ENCODE peak calls at places on chromosome 9, in six cellular contexts. Q is HL-60, O is upper lobe of left lung, H is lung, L is sigmoid colon, D is DND-41. M is an unnamed sample.

GRCh38 chr9:86966852-86967511 is 19.7 kb upstream of the GAS1 start:
- DNase-seq in Q (no peak), O (no peak), H (no peak), L (peak; percentile 83), D (no peak), M (no peak)

GRCh38 chr9:108813951-108814601 is 41.7 kb downstream of the ACTL7B start:
- DNase-seq in Q (no peak), O (no peak), H (no peak), L (no peak), D (no peak), M (no peak)

GRCh38 chr9:136694163-136694864 is 7.1 kb upstream of the AGPAT2 start:
- DNase-seq in Q (no peak), O (peak; percentile 78), H (peak; percentile 76), L (no peak), D (peak; percentile 9), M (no peak)

GRCh38 chr9:92294297-92294676 is 790 bp upstream of the IARS1 start:
- DNase-seq in Q (no peak), O (no peak), H (no peak), L (peak; percentile 60), D (peak; percentile 19), M (no peak)

GRCh38 chr9:126956929-126957686 is 42.5 kb downstream of the RALGPS1 start:
- DNase-seq in Q (no peak), O (no peak), H (no peak), L (no peak), D (no peak), M (no peak)

GRCh38 chr9:112867275-112867991 is 23.2 kb downstream of the SLC46A2 start:
- DNase-seq in Q (no peak), O (peak; percentile 77), H (peak; percentile 85), L (no peak), D (peak; percentile 10), M (no peak)

GRCh38 chr9:18596920-18597319 is 123.0 kb downstream of the ADAMTSL1 start:
- DNase-seq in Q (no peak), O (no peak), H (no peak), L (no peak), D (no peak), M (no peak)

GRCh38 chr9:99272866-99273265 is 50.8 kb downstream of the SEC61B start:
- DNase-seq in Q (no peak), O (no peak), H (no peak), L (no peak), D (no peak), M (no peak)

GRCh38 chr9:120110520-120110919 is 469.4 kb downstream of the CDK5RAP2 start:
- DNase-seq in Q (no peak), O (no peak), H (no peak), L (no peak), D (no peak), M (no peak)

GRCh38 chr9:91035825-91036208 is 234.2 kb downstream of the SYK start:
- DNase-seq in Q (no peak), O (no peak), H (no peak), L (no peak), D (no peak), M (no peak)

GRCh38 chr9:95477885-95478790 is 38.6 kb downstream of the PTCH1 start:
- DNase-seq in Q (no peak), O (no peak), H (no peak), L (no peak), D (no peak), M (no peak)

GRCh38 chr9:6931913-6932312 is 174.1 kb downstream of the KDM4C start:
- DNase-seq in Q (no peak), O (peak; percentile 51), H (no peak), L (no peak), D (no peak), M (no peak)

GRCh38 chr9:123329329-123329955 is 26.6 kb upstream of the CRB2 start:
- DNase-seq in Q (peak; percentile 73), O (peak; percentile 67), H (peak; percentile 47), L (no peak), D (no peak), M (no peak)

GRCh38 chr9:37974506-37975173 is 70.7 kb upstream of the SLC25A51 start:
- DNase-seq in Q (no peak), O (no peak), H (no peak), L (no peak), D (no peak), M (no peak)

GRCh38 chr9:114404531-114404930 is 16.7 kb upstream of the AKNA start:
- DNase-seq in Q (no peak), O (no peak), H (no peak), L (no peak), D (no peak), M (no peak)

GRCh38 chr9:17669206-17669605 is 90.3 kb downstream of the SH3GL2 start:
- DNase-seq in Q (no peak), O (no peak), H (no peak), L (no peak), D (no peak), M (no peak)

GRCh38 chr9:130539473-130540223 is 39.7 kb upstream of the FUBP3 start:
- DNase-seq in Q (no peak), O (no peak), H (no peak), L (no peak), D (no peak), M (no peak)

GRCh38 chr9:126665696-126666035 is 51.9 kb downstream of the LMX1B start:
- DNase-seq in Q (no peak), O (no peak), H (no peak), L (no peak), D (no peak), M (no peak)

GRCh38 chr9:126499005-126499910 is 114.5 kb upstream of the LMX1B start:
- DNase-seq in Q (no peak), O (no peak), H (peak; percentile 41), L (peak; percentile 60), D (no peak), M (no peak)

GRCh38 chr9:81595887-81596558 is 93.3 kb downstream of the TLE1 start:
- DNase-seq in Q (no peak), O (no peak), H (no peak), L (no peak), D (no peak), M (no peak)

GRCh38 chr9:138028596-138028995 is 151.0 kb downstream of the CACNA1B start:
- DNase-seq in Q (no peak), O (no peak), H (no peak), L (no peak), D (no peak), M (no peak)

GRCh38 chr9:33443047-33443446 is 4.3 kb downstream of the AQP3 start:
- DNase-seq in Q (no peak), O (no peak), H (no peak), L (no peak), D (no peak), M (no peak)

GRCh38 chr9:77307166-77307565 is 129.8 kb downstream of the VPS13A start:
- DNase-seq in Q (no peak), O (no peak), H (no peak), L (no peak), D (no peak), M (no peak)

GRCh38 chr9:131289301-131290038 is at the start of gene PLPP7:
- DNase-seq in Q (no peak), O (no peak), H (no peak), L (peak; percentile 89), D (no peak), M (no peak)

GRCh38 chr9:135334953-135335460 is 144.6 kb upstream of the PPP1R26 start:
- DNase-seq in Q (no peak), O (peak; percentile 9), H (no peak), L (no peak), D (no peak), M (peak; percentile 47)

GRCh38 chr9:128414461-128414860 is 6.2 kb upstream of the CERCAM start:
- DNase-seq in Q (no peak), O (no peak), H (no peak), L (no peak), D (no peak), M (no peak)

GRCh38 chr9:70297141-70297540 is 38.4 kb downstream of the SMC5 start:
- DNase-seq in Q (no peak), O (no peak), H (no peak), L (no peak), D (no peak), M (no peak)

GRCh38 chr9:127898433-127899199 is 787 bp downstream of the ST6GALNAC6 start:
- DNase-seq in Q (no peak), O (no peak), H (no peak), L (peak; percentile 85), D (no peak), M (no peak)

GRCh38 chr9:131704195-131704983 is 35.5 kb downstream of the RAPGEF1 start:
- DNase-seq in Q (no peak), O (no peak), H (no peak), L (no peak), D (no peak), M (no peak)

GRCh38 chr9:32468740-32469139 is 57.3 kb downstream of the RIGI start:
- DNase-seq in Q (peak; percentile 26), O (no peak), H (no peak), L (no peak), D (no peak), M (no peak)

GRCh38 chr9:16553869-16554540 is 316.5 kb downstream of the BNC2 start:
- DNase-seq in Q (no peak), O (no peak), H (no peak), L (no peak), D (no peak), M (no peak)

GRCh38 chr9:37486616-37487544 is 1.1 kb downstream of the POLR1E start:
- DNase-seq in Q (no peak), O (no peak), H (no peak), L (peak; percentile 86), D (peak; percentile 25), M (peak; percentile 24)

GRCh38 chr9:90423661-90424193 is 218.9 kb downstream of the DIRAS2 start:
- DNase-seq in Q (no peak), O (no peak), H (no peak), L (no peak), D (no peak), M (no peak)

GRCh38 chr9:110140276-110140675 is 67.7 kb downstream of the C9orf152 start:
- DNase-seq in Q (no peak), O (no peak), H (no peak), L (no peak), D (no peak), M (no peak)
- TF ChIP-seq CTCF in Q (no peak), O (no peak), H (no peak), L (no peak), D (no peak), M (no peak)

GRCh38 chr9:134168731-134169130 is 4.4 kb upstream of the RNU6ATAC start:
- DNase-seq in Q (no peak), O (no peak), H (no peak), L (no peak), D (no peak), M (no peak)
- TF ChIP-seq CTCF in Q (peak; percentile 29), O (no peak), H (no peak), L (no peak), D (peak; percentile 28), M (peak; percentile 55)

DNA sequence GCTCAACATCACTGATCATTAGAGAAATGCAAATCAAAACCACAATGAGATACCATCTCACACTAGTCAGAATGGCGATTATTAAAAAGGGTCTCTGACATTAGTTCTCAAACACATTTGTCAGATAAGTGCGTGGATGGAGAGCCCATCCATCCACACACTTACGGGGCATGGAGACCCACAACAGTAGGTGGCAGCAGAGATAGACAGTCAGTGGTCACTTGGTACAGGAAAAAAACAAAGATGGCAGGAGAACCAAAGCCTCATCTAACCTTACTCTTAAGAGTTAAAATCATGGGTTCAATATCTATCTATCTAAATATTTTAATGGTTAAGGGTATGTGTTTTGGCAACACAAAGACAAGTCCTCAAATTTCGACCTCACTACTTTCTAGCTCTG is 1378.7 kb upstream of the C9orf72 start:
- DNase-seq in Q (no peak), O (no peak), H (no peak), L (no peak), D (no peak), M (no peak)
- TF ChIP-seq CTCF in Q (no peak), O (no peak), H (no peak), L (no peak), D (peak; percentile 16), M (no peak)

GRCh38 chr9:97781902-97782301 is 71.1 kb upstream of the FOXE1 start:
- DNase-seq in Q (no peak), O (no peak), H (no peak), L (no peak), D (no peak), M (no peak)
- TF ChIP-seq CTCF in Q (no peak), O (no peak), H (no peak), L (no peak), D (no peak), M (no peak)